ENCODE peak calls at places on chromosome 10, in nine cellular contexts. R is ovary, J is WERI-Rb-1, W is lower lobe of right lung, C is colonic mucosa, Q is hepatocyte, A is heart right ventricle, N is transverse colon, X is cardiac muscle cell. S is an unnamed sample.
A peak's percentile ranks its signal among the peaks of the same experiment; 100 is the strongest.

GRCh38 chr10:71882813-71883746 is 32.0 kb upstream of the PSAP start:
- DNase-seq in R (no peak), J (no peak), W (no peak), C (no peak), Q (no peak), A (no peak), N (no peak), X (no peak), S (no peak)

GRCh38 chr10:33055636-33056035 is 97.6 kb upstream of the ITGB1 start:
- DNase-seq in R (no peak), J (no peak), W (no peak), C (no peak), Q (no peak), A (no peak), N (no peak), X (no peak), S (peak; percentile 32)

GRCh38 chr10:87618470-87619423 is 40.9 kb upstream of the PAPSS2 start:
- DNase-seq in R (no peak), J (peak; percentile 11), W (peak; percentile 60), C (peak; percentile 82), Q (peak; percentile 69), A (no peak), N (peak; percentile 63), X (no peak), S (no peak)

GRCh38 chr10:44020322-44021111 is 364.4 kb downstream of the CXCL12 start:
- DNase-seq in R (no peak), J (no peak), W (no peak), C (peak; percentile 29), Q (no peak), A (no peak), N (peak; percentile 28), X (no peak), S (peak; percentile 37)

GRCh38 chr10:50882540-50882983 is 2.9 kb downstream of the A1CF start:
- DNase-seq in R (no peak), J (no peak), W (no peak), C (no peak), Q (no peak), A (no peak), N (no peak), X (no peak), S (no peak)

GRCh38 chr10:124640538-124641231 is 103.5 kb downstream of the FAM53B start:
- DNase-seq in R (peak; percentile 68), J (no peak), W (peak; percentile 82), C (no peak), Q (no peak), A (no peak), N (no peak), X (no peak), S (no peak)

GRCh38 chr10:75547391-75548298 is 116.2 kb downstream of the LRMDA start:
- DNase-seq in R (no peak), J (no peak), W (no peak), C (no peak), Q (peak; percentile 34), A (no peak), N (no peak), X (peak; percentile 34), S (peak; percentile 17)

GRCh38 chr10:86955501-86956194 is 1.8 kb downstream of the MMRN2 start:
- DNase-seq in R (no peak), J (no peak), W (peak; percentile 52), C (no peak), Q (no peak), A (peak; percentile 67), N (no peak), X (no peak), S (no peak)

GRCh38 chr10:122276611-122277205 is 5.6 kb downstream of the BTBD16 start:
- DNase-seq in R (peak; percentile 10), J (no peak), W (no peak), C (no peak), Q (peak; percentile 75), A (no peak), N (no peak), X (no peak), S (no peak)

GRCh38 chr10:122786269-122786668 is 59.4 kb downstream of the CUZD1 start:
- DNase-seq in R (no peak), J (no peak), W (no peak), C (no peak), Q (peak; percentile 66), A (no peak), N (no peak), X (peak; percentile 85), S (peak; percentile 76)

GRCh38 chr10:88282876-88283275 is 300.2 kb downstream of the RNLS start:
- DNase-seq in R (no peak), J (no peak), W (no peak), C (no peak), Q (no peak), A (no peak), N (no peak), X (no peak), S (no peak)

GRCh38 chr10:26436848-26437247 is 1.3 kb upstream of the APBB1IP start:
- DNase-seq in R (no peak), J (no peak), W (no peak), C (no peak), Q (no peak), A (no peak), N (no peak), X (no peak), S (no peak)

GRCh38 chr10:30671011-30671616 is 41.6 kb upstream of the LYZL2 start:
- DNase-seq in R (no peak), J (peak; percentile 29), W (no peak), C (peak; percentile 48), Q (peak; percentile 79), A (peak; percentile 48), N (peak; percentile 14), X (peak; percentile 72), S (peak; percentile 89)

GRCh38 chr10:93458821-93459257 is 23.3 kb downstream of the MYOF start:
- DNase-seq in R (peak; percentile 77), J (no peak), W (peak; percentile 82), C (no peak), Q (peak; percentile 92), A (peak; percentile 59), N (peak; percentile 63), X (peak; percentile 48), S (peak; percentile 93)

GRCh38 chr10:17171131-17171530 is 30.3 kb downstream of the TRDMT1 start:
- DNase-seq in R (peak; percentile 35), J (no peak), W (no peak), C (no peak), Q (no peak), A (no peak), N (no peak), X (peak; percentile 38), S (no peak)
- H3K27ac ChIP-seq in R (no peak overlapping the region), J (no peak overlapping the region), W (no peak overlapping the region), C (no peak overlapping the region), Q (peak overlapping the region; percentile 31), A (no peak overlapping the region), N (no peak overlapping the region), X (peak overlapping the region; percentile 90), S (no peak overlapping the region)

GRCh38 chr10:58293989-58294388 is 25.0 kb downstream of the CISD1 start:
- DNase-seq in R (no peak), J (no peak), W (no peak), C (no peak), Q (no peak), A (no peak), N (no peak), X (no peak), S (no peak)

DNA sequence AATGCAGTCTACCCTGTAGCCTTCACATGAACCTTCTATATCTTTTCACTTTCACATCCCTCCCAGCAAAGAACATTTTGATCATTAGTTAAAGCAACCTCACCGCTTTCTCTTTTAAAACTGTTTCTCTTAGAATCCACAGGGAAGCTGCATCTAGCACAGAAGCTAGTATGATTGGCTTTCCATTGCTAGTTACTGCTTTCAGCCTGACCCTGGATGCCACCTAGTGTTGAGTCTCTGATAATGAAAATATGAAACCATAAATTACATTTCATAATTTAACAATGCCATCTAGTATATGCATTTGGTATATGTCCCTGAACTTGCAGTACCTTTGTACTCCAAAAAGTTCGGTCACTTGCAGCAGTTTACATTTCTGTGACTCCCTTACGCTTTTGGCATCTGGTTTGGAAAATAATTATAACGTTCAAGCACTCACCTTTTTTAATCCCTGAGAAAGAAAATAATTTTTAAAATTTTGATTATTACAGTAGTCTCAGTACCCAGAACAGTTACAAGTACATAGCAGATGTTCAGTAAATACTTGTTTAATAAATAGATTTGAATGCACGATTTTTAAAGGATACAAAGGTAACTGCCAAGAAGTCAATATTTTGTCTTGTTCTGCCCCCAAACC is 22.7 kb downstream of the CISD1 start:
- DNase-seq in R (peak; percentile 31), J (no peak), W (no peak), C (no peak), Q (peak; percentile 72), A (no peak), N (no peak), X (peak; percentile 41), S (peak; percentile 52)
- H3K9me3 ChIP-seq in R (no peaks in the 10 kb centered on the region), J (no peaks in the 10 kb centered on the region), W (no peaks in the 10 kb centered on the region), C (no peaks in the 10 kb centered on the region), Q (no peaks in the 10 kb centered on the region), A (no peaks in the 10 kb centered on the region), N (no peaks in the 10 kb centered on the region), X (no peaks in the 10 kb centered on the region), S (no peaks in the 10 kb centered on the region)

DNA sequence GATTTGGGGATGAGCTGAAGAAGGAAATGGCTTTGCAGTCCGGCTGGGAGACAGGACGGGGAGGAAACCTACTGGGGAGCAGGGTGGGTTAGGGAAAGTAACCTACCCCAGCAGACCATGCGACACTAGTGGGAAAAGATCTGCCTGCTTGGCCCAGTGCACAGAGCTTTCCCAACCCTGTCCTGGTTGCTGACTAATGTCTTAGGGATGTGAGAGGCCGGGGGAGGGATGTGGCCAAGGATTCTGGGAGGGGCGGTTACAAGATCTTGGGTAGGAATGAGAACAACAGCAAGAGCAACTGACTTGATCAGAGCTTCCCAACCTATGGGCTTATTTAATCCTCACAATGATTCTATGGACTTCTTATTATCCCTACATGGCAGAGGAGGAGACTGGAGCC is 24.0 kb upstream of the EIF5AL1 start:
- DNase-seq in R (peak; percentile 85), J (no peak), W (no peak), C (peak; percentile 49), Q (peak; percentile 81), A (peak; percentile 49), N (peak; percentile 53), X (no peak), S (no peak)
- H3K4me3 ChIP-seq in R (no peak overlapping the region), J (no peak overlapping the region), W (no peak overlapping the region), C (no peak overlapping the region), Q (no peak overlapping the region), A (no peak overlapping the region), N (no peak overlapping the region), X (no peak overlapping the region), S (no peak overlapping the region)

DNA sequence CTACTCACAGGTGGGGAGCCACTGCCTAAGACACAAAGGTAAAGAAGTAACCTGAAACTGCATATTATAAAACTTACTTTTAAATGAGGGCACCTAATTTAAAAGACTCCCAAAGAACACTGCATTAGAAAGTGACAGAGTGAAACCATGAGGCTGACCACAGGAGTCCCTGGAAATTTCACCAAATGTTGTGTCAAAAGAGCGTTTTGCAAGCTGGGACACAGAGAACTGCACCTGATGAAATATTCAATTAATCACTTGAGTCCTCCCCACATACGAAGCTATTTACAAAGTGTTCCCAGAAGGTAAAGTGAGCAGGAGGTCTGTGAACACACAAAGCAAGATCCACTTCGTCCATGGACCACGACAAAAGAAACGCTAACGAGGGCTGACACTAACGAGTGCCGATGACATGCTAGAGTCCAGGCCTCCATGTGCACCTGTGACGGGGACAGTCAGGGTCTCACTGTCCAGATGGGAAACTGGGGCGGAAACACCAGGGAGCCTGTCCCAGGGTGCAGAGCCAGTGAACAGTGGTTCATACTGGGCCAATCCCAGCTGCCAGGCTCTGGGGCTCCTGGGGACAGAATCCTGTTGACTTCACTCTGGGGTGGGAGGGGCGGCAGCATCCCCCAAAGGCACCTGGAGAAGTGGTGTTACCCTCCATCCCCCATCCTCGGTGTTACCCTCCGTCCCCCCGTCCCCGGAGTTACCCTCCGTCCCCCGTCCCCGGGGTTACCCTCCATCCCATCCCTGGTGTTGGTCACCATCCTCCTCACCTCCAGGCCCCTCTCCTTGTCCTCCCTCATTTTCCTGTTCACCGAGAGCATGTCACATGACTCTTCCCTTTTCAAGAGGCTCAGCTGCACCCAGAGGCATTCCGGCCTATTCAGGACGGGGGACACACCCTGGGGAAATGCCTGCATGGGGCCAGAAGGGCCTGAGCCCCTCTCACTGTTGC is 63.4 kb downstream of the DIP2C start:
- DNase-seq in R (no peak), J (no peak), W (peak; percentile 36), C (no peak), Q (no peak), A (no peak), N (no peak), X (no peak), S (no peak)
- H3K27ac ChIP-seq in R (no peak overlapping the region), J (no peak overlapping the region), W (peak overlapping the region; percentile 11), C (peak overlapping the region; percentile 57), Q (peak overlapping the region; percentile 88), A (peak overlapping the region; percentile 70), N (peak overlapping the region; percentile 82), X (no peak overlapping the region), S (no peak overlapping the region)

S was measured in SJCRH30.